ENCODE peak calls at places on chromosomes 6 and 20, in seven cellular contexts. One of them, this sample, is unnamed.

GRCh38 chr6:153146413-153146812 is 15.3 kb upstream of the RGS17 start:
- DNase-seq in fibroblast of the aortic adventitia: no peak
- DNase-seq in ascending aorta: no peak
- DNase-seq in astrocyte of the spinal cord: no peak
- DNase-seq in bronchial epithelial cell: no peak
- DNase-seq in breast epithelium: no peak
- DNase-seq in transverse colon: no peak
- DNase-seq in this sample: no peak

GRCh38 chr6:6998194-6998569 is 109.6 kb upstream of the RREB1 start:
- DNase-seq in fibroblast of the aortic adventitia: no peak
- DNase-seq in breast epithelium: no peak
- DNase-seq in transverse colon: no peak
- DNase-seq in astrocyte of the spinal cord: no peak
- DNase-seq in bronchial epithelial cell: no peak
- DNase-seq in ascending aorta: no peak
- DNase-seq in this sample: peak

GRCh38 chr20:50932881-50933280 is 1.6 kb upstream of the ADNP start:
- DNase-seq in bronchial epithelial cell: no peak
- DNase-seq in astrocyte of the spinal cord: no peak
- DNase-seq in breast epithelium: no peak
- DNase-seq in transverse colon: no peak
- DNase-seq in fibroblast of the aortic adventitia: no peak
- DNase-seq in ascending aorta: no peak
- DNase-seq in this sample: peak

GRCh38 chr6:2753116-2753489 is 2.4 kb upstream of the MYLK4 start:
- DNase-seq in fibroblast of the aortic adventitia: no peak
- DNase-seq in ascending aorta: no peak
- DNase-seq in breast epithelium: no peak
- DNase-seq in astrocyte of the spinal cord: no peak
- DNase-seq in transverse colon: no peak
- DNase-seq in bronchial epithelial cell: no peak
- DNase-seq in this sample: no peak

GRCh38 chr6:109451376-109451775 is 4.2 kb downstream of the MICAL1 start:
- DNase-seq in bronchial epithelial cell: no peak
- DNase-seq in fibroblast of the aortic adventitia: no peak
- DNase-seq in ascending aorta: no peak
- DNase-seq in transverse colon: no peak
- DNase-seq in astrocyte of the spinal cord: no peak
- DNase-seq in breast epithelium: no peak
- DNase-seq in this sample: no peak

GRCh38 chr6:55405474-55406220 is 78.4 kb downstream of the GFRAL start:
- DNase-seq in fibroblast of the aortic adventitia: no peak
- DNase-seq in ascending aorta: no peak
- DNase-seq in astrocyte of the spinal cord: no peak
- DNase-seq in transverse colon: no peak
- DNase-seq in breast epithelium: no peak
- DNase-seq in bronchial epithelial cell: no peak
- DNase-seq in this sample: peak

GRCh38 chr6:134138226-134138975 is 86.0 kb upstream of the SLC2A12 start:
- DNase-seq in bronchial epithelial cell: no peak
- DNase-seq in astrocyte of the spinal cord: no peak
- DNase-seq in fibroblast of the aortic adventitia: peak
- DNase-seq in breast epithelium: no peak
- DNase-seq in ascending aorta: no peak
- DNase-seq in transverse colon: no peak
- DNase-seq in this sample: peak

GRCh38 chr6:99521557-99522286 is 6.5 kb upstream of the USP45 start:
- DNase-seq in transverse colon: peak
- DNase-seq in breast epithelium: no peak
- DNase-seq in bronchial epithelial cell: peak
- DNase-seq in astrocyte of the spinal cord: peak
- DNase-seq in fibroblast of the aortic adventitia: peak
- DNase-seq in ascending aorta: no peak
- DNase-seq in this sample: peak

GRCh38 chr6:44128020-44128917 is 915 bp downstream of the TMEM63B start:
- DNase-seq in breast epithelium: peak
- DNase-seq in transverse colon: peak
- DNase-seq in bronchial epithelial cell: peak
- DNase-seq in astrocyte of the spinal cord: no peak
- DNase-seq in ascending aorta: no peak
- DNase-seq in fibroblast of the aortic adventitia: no peak
- DNase-seq in this sample: no peak

GRCh38 chr20:12916699-12917098 is 92.1 kb upstream of the SPTLC3 start:
- DNase-seq in ascending aorta: no peak
- DNase-seq in transverse colon: no peak
- DNase-seq in breast epithelium: no peak
- DNase-seq in fibroblast of the aortic adventitia: no peak
- DNase-seq in bronchial epithelial cell: peak
- DNase-seq in astrocyte of the spinal cord: no peak
- DNase-seq in this sample: no peak

GRCh38 chr6:168162366-168162765 is 83.4 kb upstream of the FRMD1 start:
- DNase-seq in breast epithelium: no peak
- DNase-seq in astrocyte of the spinal cord: no peak
- DNase-seq in transverse colon: peak
- DNase-seq in bronchial epithelial cell: peak
- DNase-seq in fibroblast of the aortic adventitia: no peak
- DNase-seq in ascending aorta: no peak
- DNase-seq in this sample: no peak

GRCh38 chr6:25835442-25836283 is 3.8 kb upstream of the SLC17A1 start:
- DNase-seq in breast epithelium: no peak
- DNase-seq in fibroblast of the aortic adventitia: no peak
- DNase-seq in transverse colon: no peak
- DNase-seq in bronchial epithelial cell: no peak
- DNase-seq in astrocyte of the spinal cord: no peak
- DNase-seq in ascending aorta: no peak
- DNase-seq in this sample: no peak

GRCh38 chr20:17538517-17539170 is 7.5 kb upstream of the BFSP1 start:
- DNase-seq in bronchial epithelial cell: peak
- DNase-seq in ascending aorta: no peak
- DNase-seq in breast epithelium: peak
- DNase-seq in fibroblast of the aortic adventitia: no peak
- DNase-seq in astrocyte of the spinal cord: peak
- DNase-seq in transverse colon: no peak
- DNase-seq in this sample: no peak

GRCh38 chr20:54195483-54196472 is 12.1 kb upstream of the PFDN4 start:
- DNase-seq in ascending aorta: no peak
- DNase-seq in fibroblast of the aortic adventitia: no peak
- DNase-seq in bronchial epithelial cell: no peak
- DNase-seq in transverse colon: no peak
- DNase-seq in astrocyte of the spinal cord: no peak
- DNase-seq in breast epithelium: no peak
- DNase-seq in this sample: no peak

GRCh38 chr6:12882761-12883290 is 166.3 kb downstream of the PHACTR1 start:
- DNase-seq in astrocyte of the spinal cord: no peak
- DNase-seq in bronchial epithelial cell: no peak
- DNase-seq in breast epithelium: no peak
- DNase-seq in ascending aorta: no peak
- DNase-seq in fibroblast of the aortic adventitia: no peak
- DNase-seq in transverse colon: no peak
- DNase-seq in this sample: no peak

GRCh38 chr20:38937978-38938473 is 11.8 kb downstream of the FAM83D start:
- DNase-seq in fibroblast of the aortic adventitia: no peak
- DNase-seq in astrocyte of the spinal cord: no peak
- DNase-seq in ascending aorta: no peak
- DNase-seq in breast epithelium: no peak
- DNase-seq in bronchial epithelial cell: peak
- DNase-seq in transverse colon: no peak
- DNase-seq in this sample: no peak

GRCh38 chr6:150628908-150629307 is 29.2 kb downstream of the PLEKHG1 start:
- DNase-seq in ascending aorta: no peak
- DNase-seq in bronchial epithelial cell: no peak
- DNase-seq in astrocyte of the spinal cord: no peak
- DNase-seq in transverse colon: no peak
- DNase-seq in breast epithelium: no peak
- DNase-seq in fibroblast of the aortic adventitia: no peak
- DNase-seq in this sample: no peak

GRCh38 chr6:82415820-82416219 is 52.2 kb downstream of the TPBG start:
- DNase-seq in ascending aorta: no peak
- DNase-seq in astrocyte of the spinal cord: peak
- DNase-seq in bronchial epithelial cell: peak
- DNase-seq in breast epithelium: peak
- DNase-seq in fibroblast of the aortic adventitia: peak
- DNase-seq in transverse colon: no peak
- DNase-seq in this sample: peak

GRCh38 chr6:35552285-35552917 is 39.7 kb upstream of the TULP1 start:
- DNase-seq in fibroblast of the aortic adventitia: peak
- DNase-seq in ascending aorta: no peak
- DNase-seq in astrocyte of the spinal cord: no peak
- DNase-seq in breast epithelium: no peak
- DNase-seq in bronchial epithelial cell: peak
- DNase-seq in transverse colon: peak
- DNase-seq in this sample: peak

GRCh38 chr6:72580281-72580940 is 41.5 kb upstream of the KCNQ5 start:
- DNase-seq in breast epithelium: no peak
- DNase-seq in ascending aorta: no peak
- DNase-seq in astrocyte of the spinal cord: peak
- DNase-seq in transverse colon: no peak
- DNase-seq in bronchial epithelial cell: peak
- DNase-seq in fibroblast of the aortic adventitia: peak
- DNase-seq in this sample: peak

GRCh38 chr6:143098054-143098673 is 37.5 kb downstream of the AIG1 start:
- DNase-seq in fibroblast of the aortic adventitia: no peak
- DNase-seq in astrocyte of the spinal cord: no peak
- DNase-seq in ascending aorta: no peak
- DNase-seq in transverse colon: no peak
- DNase-seq in bronchial epithelial cell: no peak
- DNase-seq in breast epithelium: no peak
- DNase-seq in this sample: no peak
- TF ChIP-seq CTCF in fibroblast of the aortic adventitia: no peak
- TF ChIP-seq CTCF in astrocyte of the spinal cord: no peak
- TF ChIP-seq CTCF in ascending aorta: no peak
- TF ChIP-seq CTCF in transverse colon: no peak
- TF ChIP-seq CTCF in bronchial epithelial cell: no peak
- TF ChIP-seq CTCF in breast epithelium: no peak
- TF ChIP-seq CTCF in this sample: no peak

DNA sequence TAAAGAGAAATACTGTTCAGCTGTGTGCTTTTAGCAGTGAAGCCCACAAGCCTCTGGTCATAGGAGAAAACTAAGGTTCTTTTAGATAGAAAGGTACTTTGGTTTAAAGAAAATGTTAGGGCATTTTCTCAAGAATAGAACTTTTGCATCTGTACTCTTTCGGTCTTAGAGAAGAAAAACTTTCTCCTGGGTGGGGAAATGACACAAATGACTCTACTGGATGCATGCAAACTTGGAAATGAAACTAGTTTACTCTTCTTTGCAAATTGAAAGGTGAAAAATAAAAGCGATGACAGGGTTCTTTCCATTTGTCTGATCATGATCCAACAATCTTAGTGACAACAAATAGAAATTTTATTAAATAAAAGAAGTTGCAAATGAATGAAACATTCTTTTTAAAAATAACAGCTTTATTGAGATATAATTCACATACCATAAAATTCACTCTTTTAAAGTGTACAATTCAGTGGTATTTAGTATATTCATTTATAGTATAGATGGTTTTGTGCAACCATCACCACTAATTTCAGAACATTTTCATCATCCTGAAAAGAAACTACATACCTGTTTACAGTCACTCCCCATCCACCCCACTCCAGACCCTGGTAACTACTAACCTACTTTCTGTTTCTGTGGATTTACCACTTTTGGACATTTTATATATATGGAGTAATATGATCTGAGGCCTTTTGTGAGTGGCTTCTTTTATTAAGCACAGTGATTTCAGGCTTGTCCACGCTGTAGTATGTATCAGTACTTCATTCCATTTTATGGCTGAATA is 2.3 kb upstream of the TMEM217 start:
- DNase-seq in astrocyte of the spinal cord: no peak
- DNase-seq in ascending aorta: no peak
- DNase-seq in breast epithelium: no peak
- DNase-seq in transverse colon: no peak
- DNase-seq in bronchial epithelial cell: no peak
- DNase-seq in fibroblast of the aortic adventitia: no peak
- DNase-seq in this sample: no peak
- H3K4me3 ChIP-seq in astrocyte of the spinal cord: no peak
- H3K4me3 ChIP-seq in ascending aorta: no peak
- H3K4me3 ChIP-seq in breast epithelium: no peak
- H3K4me3 ChIP-seq in transverse colon: no peak
- H3K4me3 ChIP-seq in bronchial epithelial cell: no peak
- H3K4me3 ChIP-seq in fibroblast of the aortic adventitia: no peak
- H3K4me3 ChIP-seq in this sample: no peak

DNA sequence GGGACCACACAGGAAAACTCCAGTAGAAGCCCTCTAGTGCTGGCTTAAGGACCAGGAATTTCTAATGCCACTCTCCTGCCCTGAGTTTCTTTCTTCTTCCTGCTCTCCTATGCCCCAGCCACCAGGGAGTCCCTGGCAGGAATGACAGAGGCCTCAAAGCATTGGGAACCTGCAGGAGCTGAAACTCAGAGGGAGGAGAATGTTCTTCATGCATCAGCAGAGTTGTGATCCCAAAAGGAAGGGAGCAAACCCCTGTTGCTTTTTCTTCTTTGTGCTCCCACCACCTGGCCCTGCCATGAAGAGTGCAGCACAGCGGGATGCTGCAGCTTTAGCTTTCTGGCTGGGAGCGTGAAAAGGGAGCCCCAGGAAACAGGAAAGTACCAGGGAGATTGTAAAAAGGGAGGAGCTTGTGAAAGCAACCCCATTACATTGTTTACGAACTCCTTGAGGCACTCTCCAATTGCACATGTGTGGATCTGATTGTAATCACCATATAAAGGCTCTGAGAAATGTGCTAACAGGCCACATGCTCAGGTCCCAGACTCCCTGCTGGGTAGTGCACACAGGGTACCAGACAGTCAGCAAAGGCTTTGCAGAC is 34.7 kb upstream of the FKBP1A start:
- DNase-seq in breast epithelium: no peak
- DNase-seq in ascending aorta: no peak
- DNase-seq in fibroblast of the aortic adventitia: no peak
- DNase-seq in transverse colon: no peak
- DNase-seq in bronchial epithelial cell: no peak
- DNase-seq in astrocyte of the spinal cord: peak
- DNase-seq in this sample: peak
- TF ChIP-seq CTCF in breast epithelium: no peak
- TF ChIP-seq CTCF in ascending aorta: no peak
- TF ChIP-seq CTCF in fibroblast of the aortic adventitia: no peak
- TF ChIP-seq CTCF in transverse colon: no peak
- TF ChIP-seq CTCF in bronchial epithelial cell: no peak
- TF ChIP-seq CTCF in astrocyte of the spinal cord: no peak
- TF ChIP-seq CTCF in this sample: peak

GRCh38 chr6:14655990-14656640 is 538.5 kb downstream of the CD83 start:
- DNase-seq in fibroblast of the aortic adventitia: no peak
- DNase-seq in bronchial epithelial cell: no peak
- DNase-seq in breast epithelium: no peak
- DNase-seq in astrocyte of the spinal cord: no peak
- DNase-seq in ascending aorta: no peak
- DNase-seq in transverse colon: no peak
- DNase-seq in this sample: no peak
- H3K4me3 ChIP-seq in fibroblast of the aortic adventitia: no peak
- H3K4me3 ChIP-seq in bronchial epithelial cell: no peak
- H3K4me3 ChIP-seq in breast epithelium: no peak
- H3K4me3 ChIP-seq in astrocyte of the spinal cord: no peak
- H3K4me3 ChIP-seq in ascending aorta: no peak
- H3K4me3 ChIP-seq in transverse colon: no peak
- H3K4me3 ChIP-seq in this sample: no peak

DNA sequence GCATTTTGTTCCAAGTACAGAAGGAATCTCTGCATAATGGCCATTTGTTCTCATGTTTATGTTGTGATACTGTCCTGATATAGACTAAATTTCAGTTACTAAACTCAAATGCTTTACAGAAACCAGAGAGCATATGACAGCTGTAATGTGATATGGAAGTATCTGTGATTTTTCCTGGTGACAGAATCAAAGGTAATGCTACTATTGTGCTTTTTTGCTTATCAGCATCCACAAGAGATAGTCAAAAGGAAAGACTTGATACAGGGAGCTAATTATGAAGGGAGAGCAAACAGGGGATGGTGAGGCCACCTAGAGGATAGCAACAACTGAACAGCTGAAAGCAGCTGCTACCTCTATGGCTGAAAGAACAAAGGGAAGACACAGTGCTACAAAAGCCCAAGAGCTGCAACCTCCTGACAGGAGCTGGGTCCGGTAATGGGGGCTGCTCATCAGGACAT is 181.4 kb downstream of the PHF3 start:
- DNase-seq in ascending aorta: no peak
- DNase-seq in bronchial epithelial cell: peak
- DNase-seq in breast epithelium: no peak
- DNase-seq in fibroblast of the aortic adventitia: peak
- DNase-seq in transverse colon: no peak
- DNase-seq in astrocyte of the spinal cord: no peak
- DNase-seq in this sample: no peak
- TF ChIP-seq CTCF in ascending aorta: no peak
- TF ChIP-seq CTCF in bronchial epithelial cell: peak
- TF ChIP-seq CTCF in breast epithelium: no peak
- TF ChIP-seq CTCF in fibroblast of the aortic adventitia: peak
- TF ChIP-seq CTCF in transverse colon: no peak
- TF ChIP-seq CTCF in astrocyte of the spinal cord: peak
- TF ChIP-seq CTCF in this sample: peak

This sample was measured in AG10803.